ENCODE peak calls at places on chromosomes 13 and 19, in six cellular contexts. U, K, L, F, X and V are unnamed samples.

GRCh38 chr13:33153421-33154381 is 131.9 kb downstream of the STARD13 start:
- DNase-seq in U (no peak), X (peak), K (no peak), L (no peak), F (no peak), V (no peak)

GRCh38 chr13:42041684-42042035 is 6.8 kb upstream of the DGKH start:
- DNase-seq in F (peak), K (peak), L (no peak), U (peak), X (no peak), V (peak)

GRCh38 chr13:80454245-80454644 is 113.3 kb upstream of the SPRY2 start:
- DNase-seq in X (no peak), F (no peak), L (no peak), U (peak), K (no peak), V (peak)

GRCh38 chr13:101289764-101290163 is 126.5 kb downstream of the NALCN start:
- DNase-seq in U (no peak), K (no peak), F (peak), X (no peak), L (peak), V (no peak)

GRCh38 chr13:30108913-30109237 is 198.5 kb downstream of the KATNAL1 start:
- DNase-seq in U (no peak), F (no peak), X (peak), L (no peak), K (no peak), V (no peak)

GRCh38 chr13:32734511-32734910 is 148.3 kb downstream of the PDS5B start:
- DNase-seq in X (no peak), F (no peak), U (no peak), K (peak), L (no peak), V (no peak)

GRCh38 chr13:90105881-90106496 is 1241.5 kb upstream of the MIR17HG start:
- DNase-seq in X (no peak), L (no peak), U (no peak), F (no peak), K (no peak), V (no peak)

GRCh38 chr13:100535401-100536135 is 53.0 kb downstream of the GGACT start:
- DNase-seq in L (no peak), U (no peak), X (no peak), K (no peak), F (no peak), V (no peak)

GRCh38 chr19:40908981-40909380 is 26.9 kb upstream of the CYP2A7 start:
- DNase-seq in F (no peak), L (no peak), U (no peak), X (no peak), K (no peak), V (peak)

GRCh38 chr13:98839826-98840769 is 87.6 kb upstream of the SLC15A1 start:
- DNase-seq in F (peak), L (peak), U (no peak), X (peak), K (peak), V (peak)

GRCh38 chr19:38658462-38659306 is 11.2 kb downstream of the ACTN4 start:
- DNase-seq in U (no peak), K (no peak), X (peak), F (no peak), L (no peak), V (no peak)

GRCh38 chr19:28242317-28242927 is 970.5 kb downstream of the UQCRFS1 start:
- DNase-seq in K (peak), X (no peak), F (peak), L (no peak), U (no peak), V (peak)

GRCh38 chr13:22082437-22083100 is 411.7 kb downstream of the FGF9 start:
- DNase-seq in X (no peak), K (no peak), U (no peak), F (no peak), L (no peak), V (no peak)

GRCh38 chr19:16378291-16378889 is 53.8 kb downstream of the KLF2 start:
- DNase-seq in L (no peak), U (no peak), F (no peak), K (no peak), X (no peak), V (no peak)

GRCh38 chr19:42253245-42254082 is 1.5 kb downstream of the ERF start:
- DNase-seq in U (no peak), X (peak), K (peak), L (no peak), F (peak), V (peak)

GRCh38 chr13:42615691-42616090 is 41.7 kb downstream of the TNFSF11 start:
- DNase-seq in F (no peak), U (no peak), X (no peak), K (peak), L (no peak), V (no peak)

GRCh38 chr13:23799945-23800344 is 89.3 kb downstream of the MIPEP start:
- DNase-seq in L (no peak), F (no peak), X (no peak), K (no peak), U (peak), V (no peak)

GRCh38 chr13:19959831-19960672 is 1.5 kb downstream of the ZMYM2 start:
- DNase-seq in F (peak), U (peak), X (peak), L (peak), K (peak), V (peak)

GRCh38 chr13:80276371-80277289 is 64.3 kb downstream of the SPRY2 start:
- DNase-seq in F (no peak), U (no peak), K (no peak), X (peak), L (peak), V (no peak)

GRCh38 chr19:3857449-3858003 is 11.3 kb downstream of the ZFR2 start:
- DNase-seq in F (no peak), X (no peak), L (no peak), K (no peak), U (no peak), V (no peak)

GRCh38 chr19:41882568-41883462 is at the start of gene ARHGEF1:
- DNase-seq in L (no peak), U (no peak), X (no peak), K (peak), F (peak), V (no peak)

GRCh38 chr19:29587518-29587986 is 18.5 kb upstream of the POP4 start:
- DNase-seq in U (peak), K (no peak), F (no peak), L (no peak), X (no peak), V (no peak)

GRCh38 chr13:20706661-20707060 is 3.2 kb downstream of the IL17D start:
- DNase-seq in F (no peak), L (no peak), X (no peak), U (no peak), K (no peak), V (no peak)

GRCh38 chr19:11538232-11539036 is at the start of gene CNN1:
- DNase-seq in L (peak), X (peak), F (no peak), K (peak), U (no peak), V (no peak)

GRCh38 chr13:95226051-95226450 is 75.2 kb downstream of the ABCC4 start:
- DNase-seq in X (no peak), K (no peak), L (no peak), F (no peak), U (no peak), V (no peak)

GRCh38 chr19:34244611-34245299 is 9.6 kb upstream of the GARRE1 start:
- DNase-seq in F (no peak), L (no peak), U (no peak), X (peak), K (no peak), V (no peak)

GRCh38 chr19:49816616-49817015 is 1.5 kb upstream of the MED25 start:
- DNase-seq in U (no peak), X (no peak), K (no peak), L (no peak), F (no peak), V (no peak)

GRCh38 chr19:49812997-49813861 is at the start of gene FUZ:
- DNase-seq in X (no peak), L (peak), U (peak), F (peak), K (peak), V (peak)

GRCh38 chr19:49811328-49811727 is 1.8 kb downstream of the FUZ start:
- DNase-seq in K (no peak), U (no peak), X (no peak), F (no peak), L (no peak), V (no peak)

GRCh38 chr19:49812452-49812996 is 568 bp downstream of the FUZ start:
- DNase-seq in U (no peak), X (no peak), L (no peak), K (no peak), F (no peak), V (no peak)

GRCh38 chr19:49814010-49814409 is 918 bp upstream of the FUZ start:
- DNase-seq in K (no peak), X (no peak), F (no peak), U (no peak), L (no peak), V (no peak)
- H3K27ac ChIP-seq in K (peak), X (no peak), F (peak), U (no peak), L (peak), V (peak)

GRCh38 chr13:77026255-77026782 is 640 bp downstream of the FBXL3 start:
- DNase-seq in U (peak), L (no peak), F (peak), K (peak), X (peak), V (peak)
- TF ChIP-seq GABPA in U (no peak), L (no peak), F (no peak), K (no peak), X (no peak), V (no peak)

DNA sequence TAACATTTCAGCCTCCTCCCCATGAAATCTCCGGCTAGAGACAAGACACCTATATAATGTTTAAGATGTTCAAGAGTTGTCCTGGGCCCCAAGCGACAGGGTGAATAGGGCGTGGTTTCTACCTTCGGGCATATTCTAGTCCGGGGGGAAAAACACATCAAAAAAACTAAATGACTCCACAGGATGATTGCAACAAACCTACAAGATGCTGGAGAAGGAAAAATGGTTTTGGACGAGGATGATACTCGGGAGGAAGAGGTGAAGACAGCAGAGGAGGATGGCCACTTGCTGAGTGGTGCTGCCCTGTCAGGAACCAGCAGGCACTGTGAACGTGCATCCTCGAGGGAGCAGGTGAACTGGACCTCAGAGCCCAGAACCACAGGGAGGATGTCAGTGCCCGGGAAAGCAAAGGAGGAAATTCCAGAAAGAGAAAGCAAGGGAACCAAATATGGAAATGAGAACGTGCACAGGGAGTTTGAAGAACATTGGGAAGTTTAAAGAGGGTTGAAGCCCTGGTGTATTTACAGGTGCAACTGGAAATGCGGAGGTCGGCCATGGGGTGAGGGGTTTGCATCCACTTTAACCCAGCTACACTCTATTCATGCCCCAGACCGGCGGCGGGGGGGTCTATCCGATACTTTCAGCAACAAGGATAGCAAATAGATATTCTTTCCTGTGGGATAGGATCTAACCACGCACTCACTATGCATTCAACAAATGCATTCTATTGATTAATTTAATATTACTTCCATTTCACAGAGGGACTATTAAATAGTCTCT is 50.6 kb downstream of the COL4A1 start:
- DNase-seq in L (no peak), U (no peak), F (no peak), K (no peak), X (no peak), V (no peak)
- H3K27ac ChIP-seq in L (no peak), U (no peak), F (no peak), K (no peak), X (no peak), V (no peak)

GRCh38 chr19:48874309-48875135 is 2.3 kb downstream of the PPP1R15A start:
- DNase-seq in X (no peak), K (peak), F (no peak), L (no peak), U (no peak), V (peak)
- TF ChIP-seq GABPA in X (no peak), K (no peak), F (no peak), L (no peak), U (no peak), V (no peak)

DNA sequence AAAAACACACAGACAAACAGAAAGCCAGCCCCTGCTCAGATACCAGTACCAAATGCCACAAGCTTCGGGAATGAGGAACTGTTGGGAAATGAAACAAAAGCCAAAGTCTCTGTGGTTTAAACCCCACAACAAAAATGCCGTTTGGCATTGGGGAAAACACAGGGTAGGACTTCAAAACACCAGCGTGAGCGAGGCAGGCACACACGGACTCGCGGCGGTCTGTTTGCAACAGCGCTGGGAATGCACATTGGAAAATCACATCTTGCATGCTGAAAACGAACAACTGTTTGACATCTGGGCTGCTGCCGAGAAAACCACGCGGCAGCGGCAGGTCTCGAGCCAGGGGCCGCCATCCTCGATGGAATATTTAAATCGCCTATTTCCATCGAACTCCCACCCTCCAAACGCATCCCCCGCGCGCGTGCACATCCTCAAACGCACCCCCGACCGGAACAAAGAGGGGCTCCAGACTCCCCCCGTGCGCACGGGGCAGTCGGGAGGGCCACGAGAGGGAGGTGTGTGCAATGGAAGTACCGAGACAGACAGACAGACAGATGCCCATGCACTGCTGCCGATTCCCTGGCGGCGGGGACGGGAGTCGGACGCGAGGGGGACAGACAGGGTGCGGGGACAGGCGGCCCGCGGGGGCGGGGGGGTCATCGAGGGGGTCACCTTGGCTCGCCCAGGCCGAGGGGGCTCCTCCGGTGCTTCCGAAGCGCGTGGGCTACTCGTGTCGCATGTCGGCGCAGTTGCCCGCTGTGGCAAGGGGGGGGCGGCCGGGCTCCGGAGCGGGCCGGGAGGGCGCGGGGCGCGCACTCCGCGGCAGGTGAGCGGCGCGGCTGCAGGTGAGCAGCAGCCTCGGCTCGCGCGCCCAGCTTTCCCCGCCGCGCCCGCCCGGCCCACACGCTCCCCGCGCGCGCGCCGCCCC is at the start of gene GPR12:
- DNase-seq in L (no peak), U (no peak), X (no peak), K (no peak), F (peak), V (peak)
- H3K27ac ChIP-seq in L (no peak), U (no peak), X (no peak), K (no peak), F (no peak), V (no peak)

GRCh38 chr19:32653626-32653968 is 21.4 kb downstream of the ANKRD27 start:
- DNase-seq in L (no peak), U (no peak), X (no peak), K (no peak), F (no peak), V (no peak)

GRCh38 chr19:32650671-32651070 is 24.3 kb downstream of the ANKRD27 start:
- DNase-seq in L (no peak), K (no peak), F (no peak), U (no peak), X (no peak), V (no peak)

GRCh38 chr19:32649751-32650150 is 25.2 kb downstream of the ANKRD27 start:
- DNase-seq in F (no peak), K (no peak), X (no peak), L (no peak), U (no peak), V (no peak)

GRCh38 chr19:32651729-32652140 is 23.2 kb downstream of the ANKRD27 start:
- DNase-seq in F (peak), X (no peak), L (peak), K (no peak), U (no peak), V (peak)

GRCh38 chr19:32652893-32653625 is 21.9 kb downstream of the ANKRD27 start:
- DNase-seq in K (no peak), U (no peak), F (peak), L (no peak), X (no peak), V (no peak)
- TF ChIP-seq GABPA in K (no peak), U (no peak), F (no peak), L (no peak), X (no peak), V (no peak)

GRCh38 chr19:46977548-46977947 is 42.1 kb upstream of the NPAS1 start:
- DNase-seq in L (no peak), F (peak), K (no peak), X (no peak), U (no peak), V (no peak)

GRCh38 chr19:46978470-46978869 is 41.2 kb upstream of the NPAS1 start:
- DNase-seq in K (no peak), U (no peak), X (no peak), L (no peak), F (no peak), V (no peak)

GRCh38 chr19:46979770-46980105 is 39.9 kb upstream of the NPAS1 start:
- DNase-seq in U (no peak), X (no peak), L (no peak), F (no peak), K (no peak), V (no peak)

GRCh38 chr19:46980756-46981155 is 38.9 kb upstream of the NPAS1 start:
- DNase-seq in U (no peak), X (no peak), K (no peak), L (no peak), F (no peak), V (no peak)

DNA sequence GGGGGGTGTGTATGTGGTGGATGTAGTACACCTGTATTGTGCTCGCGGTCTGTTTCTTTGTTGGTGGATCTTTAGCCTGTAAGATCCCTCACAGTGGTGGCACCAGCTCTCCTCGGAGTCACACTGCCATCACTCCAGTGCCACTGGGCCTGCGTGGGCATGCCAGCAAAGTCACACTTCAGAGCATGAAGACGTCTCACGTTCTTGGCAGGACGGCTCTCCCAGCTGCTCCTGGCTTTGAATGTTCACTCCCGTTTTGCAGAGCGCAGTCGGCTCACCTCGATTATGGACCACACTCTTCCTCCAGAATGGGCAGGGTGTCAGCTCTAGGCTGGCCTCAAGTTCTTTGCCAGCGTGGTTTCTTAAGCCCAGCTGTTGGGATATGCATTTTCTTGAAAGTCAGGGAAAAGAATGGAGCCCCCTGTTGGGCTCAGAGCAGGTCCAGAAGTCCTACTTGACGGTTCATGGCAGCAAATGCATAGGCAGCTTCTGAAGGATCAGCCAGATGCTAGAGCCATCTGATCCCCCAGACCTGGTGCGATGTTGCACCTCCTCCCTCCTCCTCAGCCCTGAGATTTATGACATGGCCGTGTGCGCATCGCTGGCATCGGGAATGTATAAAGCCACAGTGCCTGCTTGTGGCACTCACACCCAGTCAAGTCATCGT is 40.4 kb upstream of the NPAS1 start:
- DNase-seq in U (no peak), F (no peak), K (no peak), L (no peak), X (no peak), V (no peak)
- H3K27ac ChIP-seq in U (no peak), F (no peak), K (no peak), L (no peak), X (no peak), V (no peak)

GRCh38 chr19:7326105-7326877 is 22.4 kb upstream of the ARHGEF18 start:
- DNase-seq in K (peak), F (no peak), X (peak), L (peak), U (no peak), V (peak)
- TF ChIP-seq GABPA in K (no peak), F (no peak), X (no peak), L (no peak), U (no peak), V (no peak)